ENCODE peak calls at places on chromosomes 2 and 18, in ten cellular contexts. One of them, this sample, is unnamed.
A peak's percentile ranks its signal among the peaks of the same experiment; 100 is the strongest.

GRCh38 chr2:37905033-37905432 is 20.1 kb upstream of the RMDN2 start:
- DNase-seq in hepatocyte: no peak
- DNase-seq in PC-3: no peak
- DNase-seq in neural progenitor cell: no peak
- DNase-seq in astrocyte: no peak
- DNase-seq in PC-9: no peak
- DNase-seq in GM23248: no peak
- DNase-seq in HepG2: no peak
- DNase-seq in HCT116: no peak
- DNase-seq in SK-N-MC: no peak
- DNase-seq in this sample: no peak

GRCh38 chr18:48897531-48897930 is 53.2 kb downstream of the SMAD7 start:
- DNase-seq in hepatocyte: peak; percentile 4
- DNase-seq in HCT116: no peak
- DNase-seq in PC-3: no peak
- DNase-seq in PC-9: no peak
- DNase-seq in HepG2: no peak
- DNase-seq in neural progenitor cell: no peak
- DNase-seq in SK-N-MC: no peak
- DNase-seq in astrocyte: no peak
- DNase-seq in GM23248: peak; percentile 51
- DNase-seq in this sample: no peak

GRCh38 chr2:5868891-5869400 is 176.8 kb downstream of the SOX11 start:
- DNase-seq in PC-3: no peak
- DNase-seq in PC-9: no peak
- DNase-seq in GM23248: no peak
- DNase-seq in astrocyte: no peak
- DNase-seq in SK-N-MC: no peak
- DNase-seq in HCT116: no peak
- DNase-seq in HepG2: no peak
- DNase-seq in hepatocyte: no peak
- DNase-seq in neural progenitor cell: no peak
- DNase-seq in this sample: no peak

GRCh38 chr2:120550274-120550673 is 185.4 kb upstream of the GLI2 start:
- DNase-seq in hepatocyte: no peak
- DNase-seq in astrocyte: no peak
- DNase-seq in SK-N-MC: no peak
- DNase-seq in HepG2: no peak
- DNase-seq in PC-9: no peak
- DNase-seq in GM23248: no peak
- DNase-seq in PC-3: no peak
- DNase-seq in neural progenitor cell: no peak
- DNase-seq in HCT116: no peak
- DNase-seq in this sample: no peak

GRCh38 chr2:217360781-217361485 is 501.1 kb upstream of the TNP1 start:
- DNase-seq in PC-9: peak; percentile 89
- DNase-seq in neural progenitor cell: no peak
- DNase-seq in HCT116: no peak
- DNase-seq in HepG2: no peak
- DNase-seq in PC-3: peak; percentile 87
- DNase-seq in hepatocyte: peak; percentile 39
- DNase-seq in GM23248: peak; percentile 83
- DNase-seq in SK-N-MC: no peak
- DNase-seq in astrocyte: peak; percentile 89
- DNase-seq in this sample: no peak

GRCh38 chr2:168896783-168897182 is 4.3 kb upstream of the G6PC2 start:
- DNase-seq in PC-3: no peak
- DNase-seq in PC-9: no peak
- DNase-seq in astrocyte: no peak
- DNase-seq in neural progenitor cell: no peak
- DNase-seq in HCT116: no peak
- DNase-seq in HepG2: no peak
- DNase-seq in SK-N-MC: no peak
- DNase-seq in hepatocyte: no peak
- DNase-seq in GM23248: no peak
- DNase-seq in this sample: no peak

GRCh38 chr2:232328038-232328435 is 50.5 kb upstream of the ALPP start:
- DNase-seq in PC-9: no peak
- DNase-seq in HCT116: no peak
- DNase-seq in PC-3: no peak
- DNase-seq in SK-N-MC: no peak
- DNase-seq in HepG2: no peak
- DNase-seq in hepatocyte: no peak
- DNase-seq in neural progenitor cell: no peak
- DNase-seq in astrocyte: no peak
- DNase-seq in GM23248: no peak
- DNase-seq in this sample: no peak

GRCh38 chr2:25700221-25700660 is 26.9 kb upstream of the DTNB start:
- DNase-seq in hepatocyte: peak; percentile 70
- DNase-seq in neural progenitor cell: peak; percentile 48
- DNase-seq in HepG2: peak; percentile 41
- DNase-seq in astrocyte: peak; percentile 27
- DNase-seq in SK-N-MC: no peak
- DNase-seq in PC-3: peak; percentile 94
- DNase-seq in GM23248: peak; percentile 74
- DNase-seq in PC-9: peak; percentile 94
- DNase-seq in HCT116: peak; percentile 52
- DNase-seq in this sample: peak; percentile 25

GRCh38 chr2:216379955-216380354 is 7.7 kb upstream of the MARCHF4 start:
- DNase-seq in neural progenitor cell: no peak
- DNase-seq in SK-N-MC: no peak
- DNase-seq in GM23248: no peak
- DNase-seq in astrocyte: no peak
- DNase-seq in PC-3: no peak
- DNase-seq in HCT116: no peak
- DNase-seq in PC-9: no peak
- DNase-seq in HepG2: no peak
- DNase-seq in hepatocyte: no peak
- DNase-seq in this sample: no peak

GRCh38 chr2:224042191-224042696 is 3.2 kb upstream of the SERPINE2 start:
- DNase-seq in hepatocyte: peak; percentile 24
- DNase-seq in SK-N-MC: no peak
- DNase-seq in GM23248: no peak
- DNase-seq in neural progenitor cell: no peak
- DNase-seq in PC-3: no peak
- DNase-seq in astrocyte: peak; percentile 34
- DNase-seq in HCT116: no peak
- DNase-seq in HepG2: no peak
- DNase-seq in PC-9: no peak
- DNase-seq in this sample: no peak

GRCh38 chr2:216594081-216594480 is 39.1 kb upstream of the IGFBP2 start:
- DNase-seq in neural progenitor cell: no peak
- DNase-seq in SK-N-MC: no peak
- DNase-seq in GM23248: no peak
- DNase-seq in hepatocyte: no peak
- DNase-seq in astrocyte: no peak
- DNase-seq in HCT116: no peak
- DNase-seq in HepG2: no peak
- DNase-seq in PC-3: no peak
- DNase-seq in PC-9: no peak
- DNase-seq in this sample: no peak

GRCh38 chr18:12308386-12309100 is 502 bp downstream of the TUBB6 start:
- DNase-seq in HCT116: no peak
- DNase-seq in GM23248: peak; percentile 99
- DNase-seq in astrocyte: peak; percentile 75
- DNase-seq in SK-N-MC: no peak
- DNase-seq in hepatocyte: peak; percentile 91
- DNase-seq in PC-9: peak; percentile 37
- DNase-seq in PC-3: peak; percentile 81
- DNase-seq in HepG2: peak; percentile 29
- DNase-seq in neural progenitor cell: peak; percentile 87
- DNase-seq in this sample: no peak

GRCh38 chr2:10305254-10305635 is 2.5 kb downstream of the HPCAL1 start:
- DNase-seq in astrocyte: peak; percentile 54
- DNase-seq in GM23248: peak; percentile 54
- DNase-seq in HepG2: no peak
- DNase-seq in HCT116: no peak
- DNase-seq in SK-N-MC: no peak
- DNase-seq in neural progenitor cell: no peak
- DNase-seq in PC-9: peak; percentile 55
- DNase-seq in hepatocyte: no peak
- DNase-seq in PC-3: no peak
- DNase-seq in this sample: no peak

GRCh38 chr2:127733816-127734537 is 32.7 kb downstream of the SFT2D3 start:
- DNase-seq in PC-9: no peak
- DNase-seq in neural progenitor cell: no peak
- DNase-seq in HCT116: no peak
- DNase-seq in HepG2: no peak
- DNase-seq in PC-3: no peak
- DNase-seq in GM23248: peak; percentile 69
- DNase-seq in SK-N-MC: no peak
- DNase-seq in astrocyte: peak; percentile 53
- DNase-seq in hepatocyte: no peak
- DNase-seq in this sample: no peak
- H3K4me3 ChIP-seq in PC-9: no peak overlapping the region
- H3K4me3 ChIP-seq in neural progenitor cell: no peak overlapping the region
- H3K4me3 ChIP-seq in HCT116: no peak overlapping the region
- H3K4me3 ChIP-seq in HepG2: no peak overlapping the region
- H3K4me3 ChIP-seq in PC-3: no peak overlapping the region
- H3K4me3 ChIP-seq in GM23248: peak overlapping the region; percentile 64
- H3K4me3 ChIP-seq in SK-N-MC: no peak overlapping the region
- H3K4me3 ChIP-seq in astrocyte: no peak overlapping the region
- H3K4me3 ChIP-seq in hepatocyte: no peak overlapping the region
- H3K4me3 ChIP-seq in this sample: no peak overlapping the region

GRCh38 chr18:62531931-62532330 is 9.1 kb downstream of the ZCCHC2 start:
- DNase-seq in GM23248: no peak
- DNase-seq in PC-9: no peak
- DNase-seq in hepatocyte: no peak
- DNase-seq in astrocyte: no peak
- DNase-seq in HepG2: no peak
- DNase-seq in neural progenitor cell: no peak
- DNase-seq in HCT116: no peak
- DNase-seq in PC-3: no peak
- DNase-seq in SK-N-MC: no peak
- DNase-seq in this sample: no peak

GRCh38 chr18:62526098-62527025 is 3.5 kb downstream of the ZCCHC2 start:
- DNase-seq in PC-3: peak; percentile 81
- DNase-seq in PC-9: peak; percentile 69
- DNase-seq in SK-N-MC: no peak
- DNase-seq in neural progenitor cell: peak; percentile 92
- DNase-seq in astrocyte: peak; percentile 77
- DNase-seq in HepG2: peak; percentile 87
- DNase-seq in HCT116: peak; percentile 57
- DNase-seq in hepatocyte: peak; percentile 89
- DNase-seq in GM23248: peak; percentile 91
- DNase-seq in this sample: no peak

GRCh38 chr18:62536005-62536404 is 13.2 kb downstream of the ZCCHC2 start:
- DNase-seq in HCT116: no peak
- DNase-seq in SK-N-MC: no peak
- DNase-seq in PC-9: no peak
- DNase-seq in PC-3: no peak
- DNase-seq in astrocyte: no peak
- DNase-seq in GM23248: no peak
- DNase-seq in HepG2: no peak
- DNase-seq in hepatocyte: no peak
- DNase-seq in neural progenitor cell: no peak
- DNase-seq in this sample: no peak

GRCh38 chr18:62529597-62529996 is 6.8 kb downstream of the ZCCHC2 start:
- DNase-seq in GM23248: no peak
- DNase-seq in PC-9: no peak
- DNase-seq in HepG2: no peak
- DNase-seq in astrocyte: no peak
- DNase-seq in PC-3: no peak
- DNase-seq in SK-N-MC: no peak
- DNase-seq in hepatocyte: no peak
- DNase-seq in neural progenitor cell: no peak
- DNase-seq in HCT116: no peak
- DNase-seq in this sample: no peak

GRCh38 chr18:62531078-62531477 is 8.3 kb downstream of the ZCCHC2 start:
- DNase-seq in astrocyte: no peak
- DNase-seq in hepatocyte: no peak
- DNase-seq in HepG2: no peak
- DNase-seq in PC-9: no peak
- DNase-seq in PC-3: no peak
- DNase-seq in HCT116: no peak
- DNase-seq in neural progenitor cell: no peak
- DNase-seq in GM23248: no peak
- DNase-seq in SK-N-MC: no peak
- DNase-seq in this sample: no peak
- TF ChIP-seq EZH2 in astrocyte: no peak
- TF ChIP-seq EZH2 in hepatocyte: no peak
- TF ChIP-seq EZH2 in HepG2: no peak
- TF ChIP-seq EZH2 in PC-9: no peak
- TF ChIP-seq EZH2 in PC-3: no peak
- TF ChIP-seq EZH2 in HCT116: no peak
- TF ChIP-seq EZH2 in neural progenitor cell: no peak
- TF ChIP-seq EZH2 in GM23248: no peak
- TF ChIP-seq EZH2 in SK-N-MC: no peak
- TF ChIP-seq EZH2 in this sample: no peak

GRCh38 chr2:176172748-176173586 is 15.5 kb upstream of the HOXD1 start:
- DNase-seq in HepG2: peak; percentile 65
- DNase-seq in GM23248: no peak
- DNase-seq in neural progenitor cell: no peak
- DNase-seq in hepatocyte: no peak
- DNase-seq in PC-3: no peak
- DNase-seq in HCT116: no peak
- DNase-seq in astrocyte: peak; percentile 49
- DNase-seq in SK-N-MC: no peak
- DNase-seq in PC-9: no peak
- DNase-seq in this sample: no peak
- H3K4me3 ChIP-seq in HepG2: no peak overlapping the region
- H3K4me3 ChIP-seq in GM23248: no peak overlapping the region
- H3K4me3 ChIP-seq in neural progenitor cell: no peak overlapping the region
- H3K4me3 ChIP-seq in hepatocyte: no peak overlapping the region
- H3K4me3 ChIP-seq in PC-3: no peak overlapping the region
- H3K4me3 ChIP-seq in HCT116: no peak overlapping the region
- H3K4me3 ChIP-seq in astrocyte: peak overlapping the region; percentile 31
- H3K4me3 ChIP-seq in SK-N-MC: no peak overlapping the region
- H3K4me3 ChIP-seq in PC-9: no peak overlapping the region
- H3K4me3 ChIP-seq in this sample: no peak overlapping the region

GRCh38 chr2:66578853-66579158 is 143.9 kb downstream of the MEIS1 start:
- DNase-seq in PC-3: no peak
- DNase-seq in HepG2: no peak
- DNase-seq in PC-9: no peak
- DNase-seq in hepatocyte: no peak
- DNase-seq in HCT116: no peak
- DNase-seq in astrocyte: no peak
- DNase-seq in GM23248: no peak
- DNase-seq in SK-N-MC: no peak
- DNase-seq in neural progenitor cell: no peak
- DNase-seq in this sample: no peak

GRCh38 chr2:66576381-66577330 is 141.7 kb downstream of the MEIS1 start:
- DNase-seq in PC-3: peak; percentile 39
- DNase-seq in astrocyte: no peak
- DNase-seq in PC-9: no peak
- DNase-seq in HCT116: no peak
- DNase-seq in neural progenitor cell: peak; percentile 65
- DNase-seq in GM23248: peak; percentile 68
- DNase-seq in SK-N-MC: no peak
- DNase-seq in hepatocyte: peak; percentile 57
- DNase-seq in HepG2: peak; percentile 44
- DNase-seq in this sample: no peak

GRCh38 chr2:66575625-66576371 is 140.9 kb downstream of the MEIS1 start:
- DNase-seq in HepG2: no peak
- DNase-seq in PC-9: no peak
- DNase-seq in SK-N-MC: no peak
- DNase-seq in GM23248: peak; percentile 68
- DNase-seq in hepatocyte: peak; percentile 61
- DNase-seq in HCT116: no peak
- DNase-seq in astrocyte: no peak
- DNase-seq in PC-3: no peak
- DNase-seq in neural progenitor cell: peak; percentile 76
- DNase-seq in this sample: no peak

GRCh38 chr2:66578067-66578852 is 143.3 kb downstream of the MEIS1 start:
- DNase-seq in PC-3: no peak
- DNase-seq in SK-N-MC: no peak
- DNase-seq in PC-9: no peak
- DNase-seq in GM23248: no peak
- DNase-seq in astrocyte: no peak
- DNase-seq in hepatocyte: peak; percentile 24
- DNase-seq in neural progenitor cell: peak; percentile 39
- DNase-seq in HCT116: no peak
- DNase-seq in HepG2: no peak
- DNase-seq in this sample: no peak

GRCh38 chr2:66577331-66578041 is 142.6 kb downstream of the MEIS1 start:
- DNase-seq in astrocyte: no peak
- DNase-seq in HepG2: no peak
- DNase-seq in neural progenitor cell: peak; percentile 71
- DNase-seq in GM23248: no peak
- DNase-seq in SK-N-MC: no peak
- DNase-seq in HCT116: no peak
- DNase-seq in PC-3: no peak
- DNase-seq in hepatocyte: peak; percentile 15
- DNase-seq in PC-9: no peak
- DNase-seq in this sample: no peak
- TF ChIP-seq EZH2 in astrocyte: no peak
- TF ChIP-seq EZH2 in HepG2: peak; percentile 79
- TF ChIP-seq EZH2 in neural progenitor cell: no peak
- TF ChIP-seq EZH2 in GM23248: no peak
- TF ChIP-seq EZH2 in SK-N-MC: no peak
- TF ChIP-seq EZH2 in HCT116: no peak
- TF ChIP-seq EZH2 in PC-3: no peak
- TF ChIP-seq EZH2 in hepatocyte: peak; percentile 31
- TF ChIP-seq EZH2 in PC-9: no peak
- TF ChIP-seq EZH2 in this sample: peak; percentile 80

This sample was measured in keratinocyte.